ENCODE peak calls at places on chromosomes 5 and 9, in six cellular contexts. J, L, K, Q, D and G are unnamed samples. For H3K27me3, the result is how much of the 10 kb centered on the place peaks cover.

GRCh38 chr9:123282343-123283047 is 14.1 kb upstream of the STRBP start:
- DNase-seq in J (peak), L (no peak), K (no peak), Q (peak), D (no peak), G (no peak)

GRCh38 chr9:105299190-105299854 is 54.9 kb downstream of the SLC44A1 start:
- DNase-seq in J (no peak), L (peak), K (peak), Q (no peak), D (no peak), G (peak)

GRCh38 chr5:35741126-35741711 is 115.5 kb upstream of the IL7R start:
- DNase-seq in J (no peak), L (no peak), K (peak), Q (no peak), D (no peak), G (no peak)

GRCh38 chr9:25681270-25681669 is 3.0 kb upstream of the TUSC1 start:
- DNase-seq in J (no peak), L (peak), K (peak), Q (no peak), D (no peak), G (no peak)

GRCh38 chr5:10863763-10864383 is 102.8 kb upstream of the DAP start:
- DNase-seq in J (peak), L (peak), K (peak), Q (peak), D (no peak), G (peak)

GRCh38 chr5:55454282-55454681 is 80.5 kb downstream of the PLPP1 start:
- DNase-seq in J (no peak), L (no peak), K (no peak), Q (no peak), D (no peak), G (no peak)

GRCh38 chr9:87581513-87581912 is 83.8 kb downstream of the DAPK1 start:
- DNase-seq in J (no peak), L (no peak), K (no peak), Q (peak), D (no peak), G (no peak)

GRCh38 chr9:22446950-22447606 is 454 bp downstream of the DMRTA1 start:
- DNase-seq in J (peak), L (peak), K (peak), Q (peak), D (no peak), G (peak)

GRCh38 chr9:14018061-14018460 is 295.9 kb downstream of the NFIB start:
- DNase-seq in J (no peak), L (peak), K (peak), Q (no peak), D (no peak), G (no peak)

GRCh38 chr9:35627575-35627974 is 9.4 kb upstream of the CD72 start:
- DNase-seq in J (no peak), L (no peak), K (no peak), Q (no peak), D (no peak), G (no peak)

GRCh38 chr5:62578540-62578939 is at the start of gene LRRC70:
- DNase-seq in J (peak), L (peak), K (peak), Q (no peak), D (no peak), G (no peak)

GRCh38 chr9:20872340-20872977 is 159.0 kb downstream of the HACD4 start:
- DNase-seq in J (no peak), L (peak), K (peak), Q (no peak), D (no peak), G (no peak)

GRCh38 chr9:133869674-133870419 is 122.3 kb downstream of the VAV2 start:
- DNase-seq in J (no peak), L (no peak), K (no peak), Q (no peak), D (no peak), G (no peak)

GRCh38 chr9:121992571-121993212 is 100.4 kb downstream of the TTLL11 start:
- DNase-seq in J (peak), L (peak), K (peak), Q (peak), D (peak), G (no peak)

GRCh38 chr5:15887072-15887471 is 292.5 kb downstream of the MARCHF11 start:
- DNase-seq in J (no peak), L (no peak), K (no peak), Q (no peak), D (no peak), G (no peak)

GRCh38 chr5:28543699-28544098 is 1505.3 kb upstream of the CDH9 start:
- DNase-seq in J (no peak), L (no peak), K (no peak), Q (no peak), D (no peak), G (no peak)

GRCh38 chr5:54844905-54845566 is 140.4 kb downstream of the ESM1 start:
- DNase-seq in J (no peak), L (no peak), K (peak), Q (no peak), D (no peak), G (no peak)

GRCh38 chr9:84379740-84380139 is 39.2 kb upstream of the SLC28A3 start:
- DNase-seq in J (no peak), L (no peak), K (peak), Q (no peak), D (no peak), G (no peak)

GRCh38 chr9:124419832-124420489 is 4.7 kb upstream of the PSMB7 start:
- DNase-seq in J (no peak), L (no peak), K (no peak), Q (no peak), D (no peak), G (no peak)

GRCh38 chr5:171562822-171563221 is 143.4 kb downstream of the FGF18 start:
- DNase-seq in J (no peak), L (peak), K (no peak), Q (no peak), D (no peak), G (no peak)

GRCh38 chr5:113166285-113166684 is 189.7 kb downstream of the DCP2 start:
- DNase-seq in J (no peak), L (peak), K (peak), Q (no peak), D (no peak), G (no peak)

GRCh38 chr5:20248102-20248501 is 260.1 kb upstream of the CDH18 start:
- DNase-seq in J (no peak), L (no peak), K (no peak), Q (no peak), D (no peak), G (no peak)

GRCh38 chr9:33024126-33024965 is 727 bp upstream of the DNAJA1 start:
- DNase-seq in J (no peak), L (peak), K (peak), Q (no peak), D (no peak), G (peak)

GRCh38 chr5:120091376-120091948 is 372.6 kb upstream of the PRR16 start:
- DNase-seq in J (no peak), L (no peak), K (no peak), Q (no peak), D (no peak), G (no peak)

GRCh38 chr5:172533399-172534228 is 79.3 kb upstream of the SH3PXD2B start:
- DNase-seq in J (no peak), L (no peak), K (no peak), Q (no peak), D (no peak), G (no peak)

GRCh38 chr5:101950050-101950449 is 346.0 kb downstream of the SLCO4C1 start:
- DNase-seq in J (no peak), L (no peak), K (no peak), Q (no peak), D (no peak), G (no peak)

GRCh38 chr5:157248771-157249475 is 17.0 kb upstream of the CYFIP2 start:
- DNase-seq in J (no peak), L (no peak), K (no peak), Q (no peak), D (no peak), G (no peak)

GRCh38 chr5:157253547-157253946 is 12.4 kb upstream of the CYFIP2 start:
- DNase-seq in J (no peak), L (peak), K (peak), Q (peak), D (no peak), G (peak)

GRCh38 chr5:150190987-150191386 is 1.1 kb downstream of the SLC6A7 start:
- DNase-seq in J (no peak), L (no peak), K (no peak), Q (no peak), D (no peak), G (no peak)
- H3K4me3 ChIP-seq in J (no peak), L (no peak), K (no peak), Q (no peak), D (no peak), G (peak)

GRCh38 chr9:16625106-16625505 is 245.4 kb downstream of the BNC2 start:
- DNase-seq in J (no peak), L (no peak), K (no peak), Q (no peak), D (no peak), G (no peak)
- H3K27ac ChIP-seq in J (peak), L (peak), K (no peak), Q (no peak), D (peak), G (no peak)

DNA sequence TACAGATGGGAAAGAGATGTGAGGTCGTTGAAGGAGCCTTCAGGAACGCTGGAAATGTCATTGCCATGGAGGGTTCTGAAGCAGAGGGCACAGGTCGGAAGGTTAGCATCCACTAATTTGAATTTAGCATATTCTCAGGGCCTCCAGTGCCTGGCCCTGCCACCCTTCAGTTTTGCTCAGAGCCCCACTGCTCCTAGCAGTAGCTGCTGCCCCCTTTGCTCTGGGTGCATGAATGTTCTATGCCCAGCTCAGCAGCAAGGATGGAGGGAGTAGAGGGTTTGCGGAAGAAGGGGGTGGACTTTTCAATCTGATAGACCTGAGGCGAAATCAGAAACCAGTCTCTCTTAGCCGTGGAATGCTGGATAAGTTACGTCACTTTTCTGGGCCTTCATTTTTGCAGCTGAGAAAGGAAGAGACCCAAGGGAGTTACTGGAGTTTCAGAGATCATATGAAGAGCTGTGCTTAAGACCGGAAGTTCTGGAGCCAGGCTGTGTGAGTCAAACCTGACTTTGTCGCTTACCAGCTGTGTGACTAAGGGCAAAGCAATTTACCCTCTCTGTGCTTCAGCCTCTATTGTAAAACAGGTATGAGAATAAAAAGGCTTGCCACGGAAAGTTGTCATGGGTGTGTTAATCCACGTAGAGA is 133.2 kb upstream of the PANK3 start:
- DNase-seq in J (peak), L (peak), K (peak), Q (no peak), D (no peak), G (no peak)
- H3K27me3 ChIP-seq in J (under half), L (under half), K (under half), Q (under half), D (under half), G (under half)

DNA sequence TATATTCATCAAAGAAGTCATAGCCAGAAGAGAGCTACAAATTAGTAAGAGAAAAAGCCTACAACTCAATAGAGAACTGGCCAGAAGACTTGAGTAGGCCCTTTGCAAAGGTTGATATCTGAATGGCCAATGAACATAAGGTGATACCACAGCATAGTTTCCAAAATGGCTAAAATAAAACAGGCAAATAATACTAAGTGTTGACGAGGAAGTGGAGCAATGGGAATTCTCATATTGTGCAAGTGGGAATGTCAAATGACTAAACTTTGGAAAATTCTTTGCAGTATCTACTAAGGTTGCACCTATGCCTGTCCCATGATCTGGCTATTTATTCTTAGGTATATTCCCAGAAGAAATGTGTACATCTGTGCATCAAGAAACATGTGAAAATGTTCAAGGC is 48.3 kb downstream of the BOD1 start:
- DNase-seq in J (no peak), L (no peak), K (no peak), Q (no peak), D (no peak), G (no peak)
- H3K4me3 ChIP-seq in J (no peak), L (no peak), K (no peak), Q (no peak), D (no peak), G (no peak)

DNA sequence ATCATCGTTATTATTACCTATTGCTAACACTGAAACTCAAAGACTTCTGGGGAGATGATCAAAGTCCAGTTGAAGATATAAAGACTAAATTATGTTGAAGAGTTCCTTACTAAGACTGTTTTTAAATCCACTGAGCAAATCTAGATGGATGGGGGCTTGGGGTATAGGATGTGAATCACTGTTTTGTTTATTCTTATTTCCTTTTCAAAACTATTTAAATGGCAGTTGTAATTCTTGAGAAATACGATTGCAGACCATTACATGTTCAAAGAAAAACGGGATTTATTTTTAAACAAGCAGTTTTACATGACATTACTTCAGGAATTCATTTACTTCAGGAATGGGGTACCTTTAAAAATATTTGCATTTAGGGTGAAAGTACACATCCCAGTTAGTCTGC is 4.3 kb downstream of the RASGRF2 start:
- DNase-seq in J (no peak), L (no peak), K (no peak), Q (no peak), D (no peak), G (no peak)
- H3K27ac ChIP-seq in J (peak), L (no peak), K (no peak), Q (no peak), D (no peak), G (peak)

DNA sequence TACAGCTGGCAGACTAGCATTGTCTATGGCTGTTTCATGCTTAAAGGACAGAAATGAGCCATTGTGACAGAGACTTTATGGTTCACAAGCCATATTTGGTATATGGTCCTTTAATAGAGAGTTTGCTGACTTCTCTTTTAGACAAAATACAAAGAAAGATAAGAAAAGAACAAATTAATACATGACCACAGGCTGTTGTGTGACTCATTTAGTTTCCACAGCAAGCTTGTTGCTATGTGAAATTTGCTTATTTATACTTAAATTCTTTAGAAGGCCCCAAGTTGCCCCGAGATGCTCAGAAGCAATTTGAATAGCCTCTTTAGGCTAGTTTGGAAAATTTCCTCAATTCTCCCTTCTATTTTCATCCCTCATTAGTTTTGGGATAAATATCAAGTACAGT is 315.3 kb upstream of the RPS23 start:
- DNase-seq in J (no peak), L (peak), K (peak), Q (no peak), D (no peak), G (no peak)
- H3K27me3 ChIP-seq in J (under half), L (under half), K (under half), Q (under half), D (under half), G (under half)

GRCh38 chr9:88949425-88949824 is 41.8 kb upstream of the S1PR3 start:
- DNase-seq in J (peak), L (peak), K (peak), Q (peak), D (no peak), G (peak)
- H3K4me3 ChIP-seq in J (no peak), L (no peak), K (no peak), Q (no peak), D (no peak), G (no peak)

DNA sequence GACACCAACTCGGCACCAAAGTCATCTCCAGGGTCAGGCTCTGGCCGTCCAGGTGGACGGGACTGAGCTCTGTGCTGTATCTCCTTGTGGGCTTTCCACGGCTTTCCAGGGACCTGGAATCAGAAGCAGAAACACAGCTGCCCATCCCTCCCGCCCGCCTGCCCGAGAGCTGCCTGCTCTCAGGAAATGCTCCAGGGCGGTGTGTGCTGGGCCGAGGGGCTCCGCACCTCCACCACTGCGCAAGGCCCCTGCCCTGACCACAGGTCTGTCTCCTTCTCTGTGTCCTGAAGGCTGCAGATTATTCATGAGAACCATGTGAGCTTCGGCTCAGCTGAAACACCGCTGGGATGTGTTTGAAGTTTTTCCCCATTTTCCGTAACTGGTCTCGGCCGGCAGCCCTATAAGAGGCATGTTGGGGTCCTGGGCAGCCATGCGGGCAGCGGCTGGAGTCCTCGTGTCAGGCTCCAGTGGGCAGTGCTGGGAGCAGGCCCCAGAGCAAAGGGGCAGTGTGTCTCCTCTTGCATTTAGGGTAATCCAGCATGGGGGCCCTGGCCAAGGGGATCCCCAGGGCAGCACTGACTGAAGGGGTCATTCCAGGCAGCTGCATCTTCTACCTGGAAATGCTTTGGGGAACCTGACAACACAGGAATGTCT is 22.8 kb downstream of the NKD2 start:
- DNase-seq in J (no peak), L (no peak), K (no peak), Q (peak), D (no peak), G (no peak)
- H3K27ac ChIP-seq in J (no peak), L (no peak), K (no peak), Q (no peak), D (no peak), G (no peak)

GRCh38 chr9:128192601-128193371 is 1.4 kb upstream of the CIZ1 start:
- DNase-seq in J (peak), L (peak), K (peak), Q (peak), D (peak), G (peak)
- H3K27me3 ChIP-seq in J (under half), L (under half), K (under half), Q (under half), D (under half), G (under half)

DNA sequence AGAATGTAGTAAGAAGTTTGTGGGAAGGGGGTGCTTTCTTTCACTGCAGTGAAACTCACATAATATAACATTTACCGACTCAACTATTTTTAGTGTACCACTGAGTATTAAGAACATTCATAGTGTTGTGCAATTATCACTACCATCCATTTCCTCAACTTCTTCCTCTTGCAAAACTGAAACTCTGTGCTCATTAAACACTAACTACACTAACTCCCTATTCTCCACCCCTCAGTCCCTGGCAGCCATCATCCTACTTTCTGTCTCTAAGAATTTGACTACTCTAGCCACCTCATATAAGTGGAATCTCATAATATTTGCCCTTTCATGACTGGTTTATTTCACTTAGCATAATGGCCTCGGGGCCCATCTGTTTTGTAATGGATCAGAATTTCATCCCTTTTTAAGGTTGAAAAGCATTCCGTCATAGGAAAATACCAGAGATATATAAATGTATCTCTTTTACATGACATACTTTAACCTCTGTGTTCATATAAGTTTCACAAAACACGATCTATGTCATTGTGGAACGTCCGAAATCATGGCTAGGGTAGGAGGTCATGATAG is 56.3 kb upstream of the DIRAS2 start:
- DNase-seq in J (no peak), L (no peak), K (no peak), Q (no peak), D (no peak), G (no peak)
- H3K4me3 ChIP-seq in J (no peak), L (no peak), K (no peak), Q (no peak), D (no peak), G (no peak)